ENCODE peak calls at places on chromosomes 7 and 10, in four cellular contexts. F, J, B and T are unnamed samples.

GRCh38 chr7:44232900-44233715 is 32.3 kb downstream of the YKT6 start:
- DNase-seq in F (no peak), B (no peak), J (no peak), T (no peak)

GRCh38 chr10:62794306-62794705 is 10.2 kb upstream of the ADO start:
- DNase-seq in F (no peak), B (no peak), J (no peak), T (no peak)

GRCh38 chr10:53064609-53065008 is 292.0 kb upstream of the MBL2 start:
- DNase-seq in J (no peak), F (no peak), B (no peak), T (no peak)

GRCh38 chr7:44325181-44325671 is at the start of gene CAMK2B:
- DNase-seq in F (no peak), B (no peak), J (no peak), T (peak; percentile 57)

GRCh38 chr7:31129067-31129466 is 77.0 kb downstream of the ADCYAP1R1 start:
- DNase-seq in B (no peak), J (no peak), F (no peak), T (no peak)

GRCh38 chr10:133229265-133230022 is 573 bp upstream of the UTF1 start:
- DNase-seq in J (no peak), B (no peak), F (no peak), T (no peak)

GRCh38 chr10:21532694-21533576 is 1.1 kb upstream of the MLLT10 start:
- DNase-seq in F (no peak), B (no peak), J (no peak), T (no peak)

GRCh38 chr10:87594181-87594580 is 65.5 kb upstream of the PAPSS2 start:
- DNase-seq in F (no peak), J (no peak), B (no peak), T (no peak)

GRCh38 chr7:29106128-29106988 is 40.0 kb downstream of the CPVL start:
- DNase-seq in F (no peak), B (peak; percentile 22), J (no peak), T (peak; percentile 17)

GRCh38 chr7:1520574-1521234 is 9.8 kb upstream of the MAFK start:
- DNase-seq in B (no peak), J (no peak), F (no peak), T (no peak)

GRCh38 chr10:132705943-132706342 is 80.0 kb downstream of the NKX6-2 start:
- DNase-seq in B (no peak), F (no peak), J (no peak), T (no peak)

GRCh38 chr10:68231916-68232315 is at the start of gene ATOH7:
- DNase-seq in F (no peak), B (no peak), J (no peak), T (no peak)

GRCh38 chr7:105935250-105935649 is 27.8 kb upstream of the CDHR3 start:
- DNase-seq in F (no peak), J (peak; percentile 47), B (no peak), T (no peak)

GRCh38 chr7:106371629-106372028 is 86.8 kb upstream of the NAMPT start:
- DNase-seq in F (no peak), J (peak; percentile 80), B (no peak), T (no peak)

GRCh38 chr7:73308074-73308664 is 457 bp downstream of the NSUN5 start:
- DNase-seq in F (no peak), J (no peak), B (no peak), T (peak; percentile 34)

GRCh38 chr7:44107961-44108767 is 4.0 kb downstream of the AEBP1 start:
- DNase-seq in B (no peak), J (no peak), F (no peak), T (no peak)

GRCh38 chr7:89623018-89623672 is 531.1 kb upstream of the STEAP1 start:
- DNase-seq in B (peak; percentile 45), F (no peak), J (no peak), T (peak; percentile 25)

GRCh38 chr10:87578799-87579401 is 74.2 kb downstream of the MINPP1 start:
- DNase-seq in F (no peak), B (no peak), J (no peak), T (no peak)

GRCh38 chr7:137943132-137943551 is 58.7 kb downstream of the CREB3L2 start:
- DNase-seq in F (no peak), J (no peak), B (no peak), T (no peak)

GRCh38 chr10:63522129-63522687 is 1.0 kb downstream of the REEP3 start:
- DNase-seq in J (no peak), B (no peak), F (no peak), T (peak; percentile 50)

GRCh38 chr10:25701651-25702050 is 232.4 kb upstream of the MYO3A start:
- DNase-seq in J (no peak), B (no peak), F (no peak), T (no peak)

GRCh38 chr10:33519130-33519860 is 184.8 kb upstream of the NRP1 start:
- DNase-seq in J (no peak), B (no peak), F (no peak), T (no peak)

GRCh38 chr10:31028076-31028475 is 3.6 kb downstream of the ZNF438 start:
- DNase-seq in J (no peak), B (no peak), F (no peak), T (no peak)

GRCh38 chr7:44193011-44193802 is 4.0 kb upstream of the GCK start:
- DNase-seq in J (no peak), F (no peak), B (peak; percentile 12), T (no peak)

GRCh38 chr10:86586516-86586915 is 64.9 kb upstream of the WAPL start:
- DNase-seq in F (no peak), B (no peak), J (no peak), T (no peak)

GRCh38 chr10:49569031-49569765 is 30.3 kb upstream of the ERCC6 start:
- DNase-seq in F (no peak), B (no peak), J (no peak), T (no peak)

GRCh38 chr10:31768467-31768866 is 160.2 kb downstream of the ARHGAP12 start:
- DNase-seq in F (no peak), B (no peak), J (no peak), T (no peak)

GRCh38 chr7:5420841-5421625 is 2.6 kb downstream of the TNRC18 start:
- DNase-seq in J (peak; percentile 40), B (no peak), F (no peak), T (peak; percentile 53)

GRCh38 chr7:151435103-151435916 is 4.6 kb downstream of the CRYGN start:
- DNase-seq in F (no peak), B (no peak), J (peak; percentile 26), T (no peak)

GRCh38 chr10:9302142-9302746 is 1247.8 kb downstream of the GATA3 start:
- DNase-seq in B (peak; percentile 19), F (no peak), J (no peak), T (no peak)

GRCh38 chr7:132575987-132576722 is at the start of gene PLXNA4:
- DNase-seq in J (no peak), F (no peak), B (no peak), T (no peak)

GRCh38 chr7:132574281-132574680 is 2.0 kb downstream of the PLXNA4 start:
- DNase-seq in F (no peak), J (no peak), B (peak; percentile 47), T (no peak)

GRCh38 chr7:132577206-132578049 is 1.2 kb upstream of the PLXNA4 start:
- DNase-seq in J (peak; percentile 67), F (no peak), B (peak; percentile 10), T (peak; percentile 39)

GRCh38 chr7:132576723-132577089 is 436 bp upstream of the PLXNA4 start:
- DNase-seq in F (no peak), B (no peak), J (no peak), T (no peak)

GRCh38 chr7:132575336-132575986 is 809 bp downstream of the PLXNA4 start:
- DNase-seq in J (no peak), B (peak; percentile 37), F (no peak), T (peak; percentile 36)
- TF ChIP-seq CTCF in J (no peak), B (no peak), F (no peak), T (no peak)

DNA sequence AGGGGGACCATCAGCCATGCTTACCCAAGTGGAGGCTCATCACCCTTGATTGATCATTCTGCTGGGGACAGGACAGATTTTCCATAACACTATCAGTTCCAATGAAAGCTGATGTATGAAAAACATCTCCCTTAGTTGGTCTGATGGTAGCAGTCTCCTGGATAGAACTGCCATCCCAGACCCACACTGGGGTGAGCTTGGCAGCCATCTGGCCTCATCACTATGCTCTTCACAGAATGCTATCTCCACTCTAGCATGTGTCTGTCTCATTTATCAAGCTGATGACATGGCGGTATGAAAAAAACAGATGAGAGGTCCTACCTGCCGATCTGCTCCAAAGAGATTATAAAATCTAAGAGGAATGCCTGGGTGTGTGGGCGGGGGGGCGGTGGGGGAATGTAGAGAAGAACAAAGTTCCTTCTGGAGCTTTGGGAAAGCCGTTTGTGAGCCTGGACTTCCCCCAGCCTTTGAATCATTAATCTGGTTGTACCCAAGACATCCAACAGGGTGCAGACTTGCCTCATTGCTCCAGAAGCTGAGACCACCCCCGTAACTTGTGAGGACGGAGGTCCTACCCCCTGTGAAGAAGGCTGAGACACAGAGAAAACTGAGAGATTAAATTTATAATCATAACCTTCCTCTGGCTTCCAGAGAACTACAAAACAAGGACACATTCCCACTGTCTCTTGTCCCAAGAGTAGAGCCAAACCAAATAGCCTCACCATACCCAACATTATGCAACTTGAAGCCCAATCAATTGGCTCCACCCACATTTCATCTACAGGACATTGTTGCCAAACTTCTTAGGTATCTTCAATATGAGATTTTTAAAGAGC is 340.9 kb downstream of the KCNMA1 start:
- DNase-seq in F (no peak), B (no peak), J (no peak), T (no peak)
- TF ChIP-seq CTCF in F (no peak), B (no peak), J (no peak), T (no peak)

DNA sequence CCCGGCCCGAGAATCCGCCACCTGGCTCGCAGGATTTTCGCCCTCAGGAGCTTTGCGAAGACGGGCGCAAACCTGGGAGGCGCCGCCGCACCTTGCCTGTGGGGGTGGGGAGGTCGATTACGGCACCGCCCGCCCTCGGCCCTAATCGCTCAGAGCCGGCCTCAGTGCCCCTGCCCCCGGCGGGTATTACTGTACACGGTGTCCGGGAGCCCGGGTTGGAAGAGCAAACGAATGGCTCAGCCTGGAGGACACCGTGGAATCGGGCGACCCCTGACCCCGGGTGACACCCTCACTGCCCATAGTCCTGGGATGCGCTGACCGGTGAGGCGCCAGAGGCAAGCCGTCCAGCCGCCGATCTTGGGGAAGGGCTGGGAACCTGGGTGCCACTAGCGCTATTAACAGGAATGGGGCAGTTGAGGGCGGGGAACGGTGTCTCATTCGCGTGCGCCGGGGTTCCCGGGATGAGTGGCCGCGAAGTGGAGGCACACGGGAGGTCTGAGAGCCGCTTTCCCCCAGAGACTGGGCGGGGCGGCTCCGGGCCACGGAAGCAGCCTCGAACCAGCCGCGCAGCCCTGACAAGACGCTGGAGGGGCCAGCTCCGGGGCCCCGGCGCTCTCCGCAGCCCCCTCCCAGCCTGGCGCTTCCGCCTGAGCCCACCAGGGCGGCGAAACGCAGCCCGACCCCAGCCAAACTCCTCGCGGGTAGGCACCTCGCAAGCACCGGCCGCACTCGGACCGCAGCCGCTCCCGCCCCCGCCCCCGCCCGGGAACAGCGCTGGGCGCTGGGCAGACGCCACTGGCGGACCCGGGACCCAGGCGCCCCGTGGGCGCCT is 167.5 kb downstream of the NRF1 start:
- DNase-seq in J (no peak), B (peak; percentile 17), F (no peak), T (peak; percentile 57)
- TF ChIP-seq CTCF in J (no peak), B (peak; percentile 21), F (no peak), T (no peak)

GRCh38 chr10:78212786-78213175 is 179.1 kb downstream of the RPS24 start:
- DNase-seq in F (no peak), J (no peak), B (no peak), T (no peak)

GRCh38 chr10:78210976-78211375 is 177.3 kb downstream of the RPS24 start:
- DNase-seq in J (no peak), B (no peak), F (no peak), T (no peak)

GRCh38 chr10:78211476-78212110 is 177.9 kb downstream of the RPS24 start:
- DNase-seq in B (peak; percentile 33), F (no peak), J (no peak), T (no peak)

GRCh38 chr10:78210548-78210947 is 176.9 kb downstream of the RPS24 start:
- DNase-seq in F (no peak), B (peak; percentile 17), J (no peak), T (no peak)

GRCh38 chr10:78212134-78212785 is 178.6 kb downstream of the RPS24 start:
- DNase-seq in F (no peak), B (no peak), J (no peak), T (no peak)
- TF ChIP-seq CTCF in F (no peak), B (no peak), J (no peak), T (no peak)